ENCODE peak calls at places on chromosome 10, in ten cellular contexts. P, I, G, Y, O, Z, A, J, D and Q are unnamed samples.
A peak's percentile ranks its signal among the peaks of the same experiment; 100 is the strongest.

GRCh38 chr10:99276848-99277486 is 41.3 kb upstream of the HPSE2 start:
- DNase-seq in Y (peak; percentile 56), D (peak; percentile 57), P (no peak), Z (no peak), A (peak; percentile 47), G (no peak), O (peak; percentile 25), I (no peak), J (no peak), Q (no peak)

GRCh38 chr10:78980354-78980753 is 88.4 kb upstream of the ZMIZ1 start:
- DNase-seq in I (peak; percentile 30), G (no peak), Z (no peak), Y (no peak), J (no peak), A (no peak), P (no peak), O (no peak), D (no peak), Q (no peak)

GRCh38 chr10:102322914-102323313 is 72.6 kb upstream of the NFKB2 start:
- DNase-seq in P (no peak), O (no peak), I (no peak), A (no peak), J (peak; percentile 28), D (no peak), Y (no peak), Z (no peak), G (no peak), Q (no peak)

GRCh38 chr10:18340496-18341051 is 200.3 kb downstream of the CACNB2 start:
- DNase-seq in Z (peak; percentile 32), A (peak; percentile 44), P (no peak), O (peak; percentile 61), J (no peak), D (peak; percentile 18), I (peak; percentile 78), Y (no peak), G (no peak), Q (no peak)

GRCh38 chr10:44369296-44369695 is 15.6 kb downstream of the CXCL12 start:
- DNase-seq in P (no peak), A (no peak), Y (no peak), J (no peak), I (no peak), O (no peak), Z (no peak), D (no peak), G (no peak), Q (no peak)

GRCh38 chr10:90306187-90306586 is 551.7 kb downstream of the HTR7 start:
- DNase-seq in O (no peak), D (no peak), Y (peak; percentile 86), P (no peak), A (peak; percentile 99), I (no peak), J (no peak), G (no peak), Z (no peak), Q (no peak)

GRCh38 chr10:126456632-126457031 is 68.4 kb upstream of the ADAM12 start:
- DNase-seq in Z (no peak), G (no peak), O (no peak), I (no peak), P (no peak), Y (no peak), D (no peak), J (no peak), A (no peak), Q (no peak)

GRCh38 chr10:24277277-24277676 is 68.3 kb downstream of the KIAA1217 start:
- DNase-seq in G (no peak), Y (no peak), O (no peak), A (no peak), I (no peak), D (no peak), J (no peak), P (no peak), Z (no peak), Q (no peak)

GRCh38 chr10:3924344-3924743 is 139.3 kb upstream of the KLF6 start:
- DNase-seq in Z (no peak), D (no peak), J (no peak), P (no peak), Y (peak; percentile 68), O (no peak), G (no peak), A (peak; percentile 88), I (no peak), Q (no peak)

GRCh38 chr10:71648595-71649320 is 70.8 kb downstream of the C10orf105 start:
- DNase-seq in O (no peak), Z (no peak), G (no peak), I (no peak), Y (no peak), P (no peak), D (no peak), J (no peak), A (no peak), Q (no peak)

GRCh38 chr10:132373241-132373955 is 23.6 kb upstream of the PWWP2B start:
- DNase-seq in P (no peak), D (no peak), O (no peak), G (no peak), Z (no peak), I (peak; percentile 7), A (no peak), Y (no peak), J (no peak), Q (no peak)

GRCh38 chr10:11165591-11166543 is 148.2 kb downstream of the CELF2 start:
- DNase-seq in J (peak; percentile 62), Z (peak; percentile 85), G (peak; percentile 76), D (peak; percentile 85), P (peak; percentile 85), I (peak; percentile 57), Y (no peak), A (peak; percentile 35), O (peak; percentile 83), Q (no peak)

GRCh38 chr10:30505543-30506298 is 71.7 kb downstream of the MAP3K8 start:
- DNase-seq in I (no peak), O (no peak), Z (no peak), A (no peak), Y (no peak), J (no peak), P (no peak), G (no peak), D (no peak), Q (no peak)

DNA sequence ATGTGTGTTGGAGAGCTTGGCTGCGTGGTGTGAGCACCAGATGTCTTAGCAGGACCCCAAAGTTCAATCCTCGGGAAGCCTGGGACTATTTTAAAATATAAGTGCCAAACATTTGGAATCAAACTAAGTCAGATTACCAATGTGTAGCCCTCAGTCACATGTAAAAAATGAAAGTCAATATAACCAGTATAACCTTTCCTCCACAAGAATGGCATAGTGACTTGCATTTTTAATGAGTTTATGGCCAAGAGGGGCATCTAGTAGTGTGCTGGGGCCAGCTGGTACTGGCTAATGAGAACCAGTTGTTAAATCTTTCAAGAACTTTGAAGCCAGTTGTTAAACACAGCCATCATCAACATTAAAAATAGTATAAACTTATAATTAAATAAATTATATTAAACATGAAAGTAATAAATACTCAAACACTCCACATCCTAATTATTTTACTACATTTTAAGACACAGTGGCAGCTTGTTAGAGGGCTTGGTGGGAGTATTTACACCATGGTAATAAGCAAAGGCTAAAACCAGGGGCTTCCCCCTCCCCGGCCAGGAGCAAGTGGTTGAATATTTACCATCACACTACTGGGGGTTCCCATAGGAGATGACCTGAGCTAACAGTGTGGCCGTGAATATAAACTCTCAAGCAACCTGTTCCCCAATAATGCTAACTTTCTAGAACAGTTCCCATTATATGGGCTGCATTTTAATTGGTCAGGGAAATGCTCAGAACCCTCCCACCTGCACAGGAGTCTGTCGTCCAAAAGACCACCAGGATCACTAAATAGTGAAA is 7.9 kb upstream of the FAM170B start:
- DNase-seq in Y (no peak), Z (no peak), A (no peak), G (no peak), I (no peak), P (no peak), J (no peak), D (no peak), O (no peak), Q (no peak)
- H3K4me1 ChIP-seq in Y (peaks cover 20% of the 10 kb centered on the region), Z (peaks cover 7% of the 10 kb centered on the region), A (peaks cover 27% of the 10 kb centered on the region), G (peaks cover 21% of the 10 kb centered on the region), I (peaks cover 9% of the 10 kb centered on the region), P (no peaks in the 10 kb centered on the region), J (no peaks in the 10 kb centered on the region), D (peaks cover 11% of the 10 kb centered on the region), O (peaks cover 4% of the 10 kb centered on the region), Q (no peaks in the 10 kb centered on the region)

DNA sequence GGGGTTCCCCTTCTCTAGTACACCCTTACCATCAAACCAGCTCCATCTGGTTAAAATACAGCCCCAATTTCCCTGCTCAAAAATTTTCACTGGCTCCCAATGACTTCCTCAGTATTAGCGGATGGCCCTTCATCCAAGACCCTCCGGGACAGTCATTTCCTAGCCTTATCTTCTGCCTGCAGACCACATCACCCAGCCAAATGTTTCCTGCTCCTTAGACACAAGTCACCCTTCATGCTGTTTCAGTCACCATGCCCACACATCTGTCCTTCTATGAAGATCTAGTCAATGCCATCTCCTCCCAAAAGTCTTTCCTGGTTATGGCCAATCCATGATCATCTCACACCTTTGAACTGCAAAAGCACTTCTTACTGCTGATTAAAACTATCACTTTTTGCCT is 45.2 kb downstream of the PARD3 start:
- DNase-seq in I (no peak), O (peak; percentile 64), G (no peak), Y (no peak), P (no peak), Z (no peak), A (no peak), J (no peak), D (no peak), Q (no peak)
- H3K4me1 ChIP-seq in I (peaks cover 12% of the 10 kb centered on the region), O (peaks cover 47% of the 10 kb centered on the region), G (peaks cover 23% of the 10 kb centered on the region), Y (peaks cover 27% of the 10 kb centered on the region), P (peaks cover 33% of the 10 kb centered on the region), Z (peaks cover 6% of the 10 kb centered on the region), A (no peaks in the 10 kb centered on the region), J (no peaks in the 10 kb centered on the region), D (peaks cover 58% of the 10 kb centered on the region), Q (peaks cover 7% of the 10 kb centered on the region)

DNA sequence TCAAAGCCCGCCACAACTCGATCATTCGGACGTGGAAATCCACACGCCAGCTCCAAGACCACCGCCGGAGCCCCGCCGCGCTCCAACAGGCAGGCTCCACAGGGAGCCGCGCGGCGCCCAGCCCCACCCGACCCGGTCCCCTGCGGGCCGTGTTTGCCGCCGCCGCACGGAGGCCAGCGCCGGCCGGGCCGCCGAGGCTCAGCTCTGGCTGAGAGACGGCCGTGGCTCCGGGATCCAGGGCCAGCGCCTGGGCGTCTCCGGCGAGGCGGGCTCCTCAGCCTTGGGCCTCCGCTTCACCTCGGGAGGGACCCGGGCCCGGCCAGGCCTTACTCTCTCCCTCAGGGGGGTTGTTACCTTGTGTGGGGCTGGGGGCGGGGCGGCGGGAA is 333 bp downstream of the SMNDC1 start:
- DNase-seq in G (no peak), I (peak; percentile 32), A (no peak), J (no peak), O (no peak), Y (no peak), D (no peak), Z (peak; percentile 41), P (no peak), Q (no peak)
- H3K4me1 ChIP-seq in G (no peaks in the 10 kb centered on the region), I (peaks cover 17% of the 10 kb centered on the region), A (no peaks in the 10 kb centered on the region), J (peaks cover 38% of the 10 kb centered on the region), O (no peaks in the 10 kb centered on the region), Y (peaks cover 53% of the 10 kb centered on the region), D (no peaks in the 10 kb centered on the region), Z (peaks cover 11% of the 10 kb centered on the region), P (peaks cover 16% of the 10 kb centered on the region), Q (no peaks in the 10 kb centered on the region)

DNA sequence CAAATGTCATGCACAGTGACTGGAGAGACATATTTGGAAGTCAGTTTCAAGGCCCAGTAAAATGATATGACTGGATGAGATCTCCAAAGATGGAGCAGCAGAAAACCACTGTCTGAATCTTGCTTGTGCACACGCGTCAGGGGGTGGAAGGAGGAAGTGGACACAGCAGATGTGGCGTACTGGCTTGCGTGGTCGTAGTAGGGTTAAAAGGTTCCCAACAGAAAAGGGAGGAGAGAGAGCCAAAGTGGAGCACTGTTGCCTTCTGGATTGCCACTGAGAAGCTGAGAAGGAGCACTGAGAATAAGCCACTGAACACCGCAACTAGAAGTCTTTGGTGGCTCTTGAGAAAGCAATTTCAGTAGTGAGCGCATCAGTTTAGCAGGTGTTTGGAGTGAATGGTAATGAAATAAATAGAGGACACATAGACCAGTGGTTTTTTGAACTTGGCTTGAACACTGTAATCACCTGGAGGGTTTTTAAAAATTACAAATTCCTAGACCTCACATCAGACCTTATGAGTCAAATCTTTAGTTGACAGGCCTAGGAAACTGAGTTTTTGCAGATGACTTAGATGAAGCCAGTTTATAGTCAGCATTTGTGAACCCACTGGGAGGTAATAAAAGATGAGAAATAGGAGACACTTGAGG is 227.3 kb downstream of the PTEN start:
- DNase-seq in G (no peak), I (no peak), D (no peak), Y (no peak), Z (no peak), J (no peak), O (no peak), P (no peak), A (no peak), Q (no peak)
- H3K4me1 ChIP-seq in G (peaks cover 1% of the 10 kb centered on the region), I (no peaks in the 10 kb centered on the region), D (no peaks in the 10 kb centered on the region), Y (no peaks in the 10 kb centered on the region), Z (no peaks in the 10 kb centered on the region), J (peaks cover 33% of the 10 kb centered on the region), O (no peaks in the 10 kb centered on the region), P (no peaks in the 10 kb centered on the region), A (peaks cover 4% of the 10 kb centered on the region), Q (peaks cover 4% of the 10 kb centered on the region)